ENCODE peak calls at places on chromosomes 11 and 22, in ten cellular contexts. B is cardiac muscle cell, L is K562, F is lung, P is Panc1, G is neuronal stem cell, U is skeletal muscle cell, O is spleen, T is adrenal gland, K is colonic mucosa. Y is an unnamed sample.

GRCh38 chr11:83511646-83512045 is 225.5 kb upstream of the CCDC90B start:
- DNase-seq in B (no peak), L (no peak), F (no peak), P (no peak), G (no peak), U (no peak), O (no peak), T (no peak), K (no peak), Y (no peak)

GRCh38 chr11:44104472-44105294 is 9.2 kb downstream of the EXT2 start:
- DNase-seq in B (no peak), L (no peak), F (no peak), P (no peak), G (no peak), U (no peak), O (no peak), T (no peak), K (no peak), Y (no peak)

GRCh38 chr11:117562111-117562510 is 234.5 kb downstream of the CEP164 start:
- DNase-seq in B (no peak), L (no peak), F (no peak), P (no peak), G (no peak), U (no peak), O (peak), T (no peak), K (no peak), Y (no peak)

GRCh38 chr11:118194835-118195627 is 18.6 kb upstream of the SCN2B start:
- DNase-seq in B (peak), L (no peak), F (peak), P (no peak), G (no peak), U (peak), O (no peak), T (peak), K (peak), Y (peak)

GRCh38 chr11:35364101-35364780 is 55.1 kb downstream of the SLC1A2 start:
- DNase-seq in B (no peak), L (no peak), F (peak), P (no peak), G (no peak), U (peak), O (no peak), T (peak), K (peak), Y (peak)

GRCh38 chr11:2519879-2520735 is 75.3 kb downstream of the KCNQ1 start:
- DNase-seq in B (no peak), L (no peak), F (no peak), P (no peak), G (no peak), U (no peak), O (peak), T (peak), K (peak), Y (peak)

GRCh38 chr22:36986242-36986821 is 32.9 kb downstream of the TST start:
- DNase-seq in B (no peak), L (peak), F (no peak), P (peak), G (no peak), U (no peak), O (no peak), T (no peak), K (peak), Y (peak)

GRCh38 chr22:26565889-26566288 is 24.0 kb downstream of the TPST2 start:
- DNase-seq in B (no peak), L (no peak), F (no peak), P (no peak), G (no peak), U (no peak), O (no peak), T (no peak), K (no peak), Y (no peak)

GRCh38 chr22:41367039-41367679 is 14.6 kb upstream of the TEF start:
- DNase-seq in B (peak), L (peak), F (peak), P (no peak), G (no peak), U (peak), O (peak), T (peak), K (peak), Y (peak)

GRCh38 chr22:41780714-41781507 is 19.6 kb upstream of the CCDC134 start:
- DNase-seq in B (peak), L (peak), F (peak), P (no peak), G (no peak), U (peak), O (peak), T (peak), K (peak), Y (peak)

GRCh38 chr22:29989446-29989845 is 90.8 kb upstream of the HORMAD2 start:
- DNase-seq in B (no peak), L (no peak), F (no peak), P (no peak), G (no peak), U (no peak), O (no peak), T (no peak), K (no peak), Y (no peak)

GRCh38 chr11:64007629-64008282 is 21.5 kb downstream of the OTUB1 start:
- DNase-seq in B (peak), L (peak), F (peak), P (no peak), G (no peak), U (no peak), O (peak), T (peak), K (peak), Y (peak)

GRCh38 chr11:57413681-57414080 is 13.2 kb downstream of the SLC43A3 start:
- DNase-seq in B (no peak), L (no peak), F (no peak), P (no peak), G (no peak), U (no peak), O (no peak), T (no peak), K (no peak), Y (no peak)

GRCh38 chr11:9803685-9804413 is 140.0 kb downstream of the SWAP70 start:
- DNase-seq in B (no peak), L (no peak), F (no peak), P (no peak), G (no peak), U (no peak), O (no peak), T (no peak), K (no peak), Y (no peak)

GRCh38 chr11:6622261-6623171 is 3.3 kb upstream of the TPP1 start:
- DNase-seq in B (no peak), L (no peak), F (no peak), P (no peak), G (no peak), U (no peak), O (peak), T (peak), K (no peak), Y (no peak)

GRCh38 chr11:89184021-89184420 is 6.3 kb downstream of the TYR start:
- DNase-seq in B (no peak), L (no peak), F (no peak), P (no peak), G (no peak), U (no peak), O (no peak), T (no peak), K (no peak), Y (no peak)

DNA sequence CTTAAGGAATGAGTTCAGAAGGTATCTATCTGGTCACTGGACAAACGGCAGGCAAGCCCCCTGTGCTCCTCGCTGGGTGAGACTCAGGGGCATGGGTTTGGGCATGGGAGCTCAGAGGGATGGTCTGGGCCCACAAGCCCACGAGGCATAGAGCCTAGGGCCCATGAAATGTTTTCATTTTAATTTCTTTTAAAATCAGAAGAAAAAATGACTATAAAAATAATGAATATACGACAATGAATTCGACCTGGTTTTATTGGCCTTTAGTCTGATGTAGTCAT is 77.9 kb upstream of the WNT7B start:
- DNase-seq in B (no peak), L (no peak), F (no peak), P (no peak), G (no peak), U (no peak), O (no peak), T (peak), K (no peak), Y (no peak)
- H3K4me3 ChIP-seq in B (no peak), L (no peak), F (peak), P (peak), G (no peak), U (peak), O (peak), T (peak), K (peak), Y (peak)

DNA sequence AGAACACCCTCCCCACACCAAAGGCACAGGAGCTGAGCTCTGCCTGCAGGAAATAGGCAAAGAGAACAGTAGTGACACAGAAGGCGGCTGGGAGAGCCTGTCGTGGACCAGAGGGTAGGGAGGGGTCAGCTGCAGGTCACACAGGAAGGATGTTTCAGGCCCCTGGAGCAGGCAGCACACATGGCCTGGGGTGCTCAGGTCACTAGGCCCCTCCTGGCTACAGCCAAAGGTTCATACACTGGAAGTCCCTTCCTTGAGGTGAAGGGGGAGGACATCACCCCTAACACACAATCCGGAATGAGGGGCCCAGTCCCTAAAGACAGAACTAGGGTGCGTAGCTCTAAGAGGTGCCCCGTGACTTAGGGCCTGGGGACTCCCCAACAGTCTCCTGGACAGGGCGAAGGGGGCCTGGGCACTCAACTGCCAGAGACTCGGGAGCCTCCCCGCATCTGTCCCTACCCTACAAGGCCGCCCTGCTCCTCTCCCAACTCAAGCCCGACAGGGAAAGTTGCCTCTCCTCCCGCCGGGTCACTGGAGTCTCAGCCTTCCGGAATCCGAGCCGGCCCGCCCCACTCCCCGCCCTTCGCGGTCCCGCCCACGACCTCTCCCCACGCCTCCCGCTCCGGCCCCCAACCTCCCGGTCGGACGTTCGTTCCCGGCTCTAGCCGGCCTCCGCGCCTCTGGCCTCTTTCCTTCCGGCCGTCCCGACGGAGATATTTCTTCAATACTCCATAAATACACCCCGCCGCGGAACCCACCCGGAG is at the start of gene CYB5R2:
- DNase-seq in B (peak), L (peak), F (peak), P (no peak), G (peak), U (no peak), O (no peak), T (peak), K (peak), Y (peak)
- H3K4me3 ChIP-seq in B (peak), L (peak), F (peak), P (peak), G (peak), U (peak), O (peak), T (peak), K (peak), Y (peak)

DNA sequence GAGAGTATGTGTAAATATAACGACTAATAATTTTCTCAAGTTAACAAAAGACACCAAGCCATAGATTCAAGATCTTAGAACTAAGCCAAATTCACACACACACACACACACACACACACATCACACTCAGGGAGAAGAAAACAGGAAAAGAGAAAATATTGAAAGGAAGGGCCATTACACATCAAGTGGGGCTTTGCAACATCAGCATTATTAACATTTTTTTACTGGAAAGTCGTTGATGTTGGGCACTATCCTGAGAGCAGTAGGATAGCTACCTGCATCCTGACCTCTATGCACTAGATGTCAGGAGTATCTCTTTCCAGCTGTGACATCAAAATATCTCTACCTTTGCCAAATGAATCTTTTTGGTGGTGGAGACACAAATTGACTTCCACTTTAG is 8.9 kb downstream of the OR5D16 start:
- DNase-seq in B (no peak), L (no peak), F (no peak), P (no peak), G (no peak), U (no peak), O (no peak), T (no peak), K (no peak), Y (no peak)
- H3K4me3 ChIP-seq in B (no peak), L (no peak), F (no peak), P (no peak), G (no peak), U (no peak), O (no peak), T (no peak), K (no peak), Y (no peak)

GRCh38 chr11:93330446-93330984 is at the start of gene DEUP1:
- DNase-seq in B (peak), L (peak), F (peak), P (no peak), G (peak), U (no peak), O (peak), T (peak), K (peak), Y (peak)
- H3K4me3 ChIP-seq in B (peak), L (peak), F (peak), P (peak), G (peak), U (peak), O (peak), T (peak), K (peak), Y (no peak)

GRCh38 chr22:22893891-22894739 is 6.5 kb downstream of the IGLL5 start:
- DNase-seq in B (no peak), L (peak), F (no peak), P (no peak), G (no peak), U (no peak), O (peak), T (no peak), K (no peak), Y (no peak)

GRCh38 chr22:22894740-22895731 is 7.4 kb downstream of the IGLL5 start:
- DNase-seq in B (no peak), L (peak), F (no peak), P (no peak), G (no peak), U (no peak), O (peak), T (no peak), K (no peak), Y (peak)

GRCh38 chr22:22891139-22891621 is 3.6 kb downstream of the IGLL5 start:
- DNase-seq in B (no peak), L (no peak), F (no peak), P (no peak), G (no peak), U (no peak), O (no peak), T (no peak), K (no peak), Y (no peak)

GRCh38 chr22:22892096-22893052 is 4.8 kb downstream of the IGLL5 start:
- DNase-seq in B (no peak), L (no peak), F (no peak), P (no peak), G (no peak), U (no peak), O (no peak), T (no peak), K (no peak), Y (no peak)

GRCh38 chr22:22893077-22893805 is 5.6 kb downstream of the IGLL5 start:
- DNase-seq in B (no peak), L (peak), F (no peak), P (no peak), G (no peak), U (no peak), O (peak), T (no peak), K (no peak), Y (no peak)
- H3K4me3 ChIP-seq in B (no peak), L (no peak), F (no peak), P (no peak), G (no peak), U (no peak), O (no peak), T (no peak), K (no peak), Y (no peak)